ENCODE peak calls at places on chromosomes 11 and 22, in six cellular contexts. One of them, this sample, is unnamed.

GRCh38 chr11:77046060-77046501 is 11.9 kb downstream of the B3GNT6 start:
- DNase-seq in H9: peak
- DNase-seq in testis: peak
- DNase-seq in lung: peak
- DNase-seq in AG10803: no peak
- DNase-seq in HFF-Myc: no peak
- DNase-seq in this sample: peak

GRCh38 chr11:76322593-76323341 is 58.2 kb downstream of the THAP12 start:
- DNase-seq in lung: no peak
- DNase-seq in testis: no peak
- DNase-seq in AG10803: no peak
- DNase-seq in HFF-Myc: no peak
- DNase-seq in H9: no peak
- DNase-seq in this sample: no peak

GRCh38 chr11:34468209-34468841 is 29.6 kb downstream of the CAT start:
- DNase-seq in lung: no peak
- DNase-seq in AG10803: peak
- DNase-seq in testis: peak
- DNase-seq in HFF-Myc: peak
- DNase-seq in H9: peak
- DNase-seq in this sample: peak

GRCh38 chr22:49207008-49207775 is 620.5 kb downstream of the BRD1 start:
- DNase-seq in testis: no peak
- DNase-seq in H9: peak
- DNase-seq in lung: no peak
- DNase-seq in AG10803: no peak
- DNase-seq in HFF-Myc: no peak
- DNase-seq in this sample: no peak

GRCh38 chr11:102920118-102920684 is 35.3 kb downstream of the MMP13 start:
- DNase-seq in AG10803: peak
- DNase-seq in H9: no peak
- DNase-seq in HFF-Myc: no peak
- DNase-seq in testis: no peak
- DNase-seq in lung: no peak
- DNase-seq in this sample: peak

GRCh38 chr11:65479184-65480145 is 19.4 kb upstream of the MALAT1 start:
- DNase-seq in H9: peak
- DNase-seq in HFF-Myc: no peak
- DNase-seq in AG10803: peak
- DNase-seq in lung: no peak
- DNase-seq in testis: peak
- DNase-seq in this sample: no peak

GRCh38 chr11:130576146-130576545 is 127.7 kb downstream of the ADAMTS15 start:
- DNase-seq in H9: no peak
- DNase-seq in lung: no peak
- DNase-seq in AG10803: no peak
- DNase-seq in HFF-Myc: no peak
- DNase-seq in testis: no peak
- DNase-seq in this sample: no peak

GRCh38 chr22:47090591-47091240 is 328.3 kb downstream of the TBC1D22A start:
- DNase-seq in AG10803: peak
- DNase-seq in lung: no peak
- DNase-seq in HFF-Myc: no peak
- DNase-seq in testis: peak
- DNase-seq in H9: peak
- DNase-seq in this sample: peak

GRCh38 chr11:1151366-1152315 is 6.1 kb upstream of the MUC5AC start:
- DNase-seq in testis: peak
- DNase-seq in lung: no peak
- DNase-seq in H9: peak
- DNase-seq in HFF-Myc: no peak
- DNase-seq in AG10803: no peak
- DNase-seq in this sample: no peak

GRCh38 chr11:19345848-19346681 is 105.3 kb upstream of the E2F8 start:
- DNase-seq in H9: no peak
- DNase-seq in testis: no peak
- DNase-seq in AG10803: no peak
- DNase-seq in lung: no peak
- DNase-seq in HFF-Myc: no peak
- DNase-seq in this sample: no peak

GRCh38 chr11:494761-495536 is 12.1 kb downstream of the RNH1 start:
- DNase-seq in lung: no peak
- DNase-seq in AG10803: no peak
- DNase-seq in H9: no peak
- DNase-seq in testis: no peak
- DNase-seq in HFF-Myc: no peak
- DNase-seq in this sample: no peak

GRCh38 chr11:118152552-118153471 is at the start of gene SCN4B:
- DNase-seq in H9: peak
- DNase-seq in lung: peak
- DNase-seq in HFF-Myc: no peak
- DNase-seq in AG10803: peak
- DNase-seq in testis: peak
- DNase-seq in this sample: no peak

GRCh38 chr11:44709281-44709562 is 17.5 kb upstream of the TSPAN18 start:
- DNase-seq in HFF-Myc: no peak
- DNase-seq in testis: no peak
- DNase-seq in AG10803: peak
- DNase-seq in lung: no peak
- DNase-seq in H9: no peak
- DNase-seq in this sample: no peak

GRCh38 chr22:38967451-38968450 is 10.3 kb downstream of the APOBEC3A start:
- DNase-seq in H9: no peak
- DNase-seq in HFF-Myc: no peak
- DNase-seq in testis: no peak
- DNase-seq in AG10803: no peak
- DNase-seq in lung: peak
- DNase-seq in this sample: no peak

GRCh38 chr22:17368727-17369552 is at the start of gene CECR2:
- DNase-seq in testis: peak
- DNase-seq in H9: peak
- DNase-seq in lung: peak
- DNase-seq in AG10803: no peak
- DNase-seq in HFF-Myc: no peak
- DNase-seq in this sample: no peak

GRCh38 chr11:17734418-17734911 is at the start of gene KCNC1:
- DNase-seq in lung: no peak
- DNase-seq in H9: peak
- DNase-seq in testis: peak
- DNase-seq in AG10803: peak
- DNase-seq in HFF-Myc: no peak
- DNase-seq in this sample: no peak

GRCh38 chr22:39607093-39607492 is 36.5 kb downstream of the CACNA1I start:
- DNase-seq in H9: no peak
- DNase-seq in lung: no peak
- DNase-seq in testis: no peak
- DNase-seq in AG10803: no peak
- DNase-seq in HFF-Myc: no peak
- DNase-seq in this sample: no peak

GRCh38 chr11:115017529-115017928 is 339.2 kb downstream of the NXPE2 start:
- DNase-seq in H9: no peak
- DNase-seq in testis: no peak
- DNase-seq in HFF-Myc: no peak
- DNase-seq in AG10803: no peak
- DNase-seq in lung: no peak
- DNase-seq in this sample: no peak

GRCh38 chr11:119759324-119759723 is 30.3 kb upstream of the NECTIN1 start:
- DNase-seq in H9: no peak
- DNase-seq in testis: no peak
- DNase-seq in lung: no peak
- DNase-seq in HFF-Myc: peak
- DNase-seq in AG10803: peak
- DNase-seq in this sample: peak

GRCh38 chr22:42961815-42962214 is 53.1 kb downstream of the PACSIN2 start:
- DNase-seq in HFF-Myc: no peak
- DNase-seq in lung: no peak
- DNase-seq in H9: no peak
- DNase-seq in AG10803: peak
- DNase-seq in testis: no peak
- DNase-seq in this sample: no peak

GRCh38 chr22:50459443-50460140 is 15.2 kb downstream of the SBF1 start:
- DNase-seq in HFF-Myc: no peak
- DNase-seq in AG10803: no peak
- DNase-seq in lung: no peak
- DNase-seq in H9: no peak
- DNase-seq in testis: no peak
- DNase-seq in this sample: no peak

GRCh38 chr11:15346907-15347306 is 232.2 kb downstream of the INSC start:
- DNase-seq in HFF-Myc: no peak
- DNase-seq in testis: no peak
- DNase-seq in AG10803: no peak
- DNase-seq in H9: no peak
- DNase-seq in lung: no peak
- DNase-seq in this sample: no peak

GRCh38 chr11:12164061-12165014 is 53.9 kb downstream of the MICAL2 start:
- DNase-seq in H9: no peak
- DNase-seq in testis: peak
- DNase-seq in AG10803: peak
- DNase-seq in HFF-Myc: peak
- DNase-seq in lung: no peak
- DNase-seq in this sample: peak

GRCh38 chr11:57322881-57323467 is 1.8 kb downstream of the TNKS1BP1 start:
- DNase-seq in testis: no peak
- DNase-seq in lung: no peak
- DNase-seq in H9: no peak
- DNase-seq in AG10803: no peak
- DNase-seq in HFF-Myc: no peak
- DNase-seq in this sample: no peak

GRCh38 chr11:19978668-19979518 is 181.4 kb downstream of the DBX1 start:
- DNase-seq in H9: no peak
- DNase-seq in lung: peak
- DNase-seq in testis: no peak
- DNase-seq in AG10803: peak
- DNase-seq in HFF-Myc: no peak
- DNase-seq in this sample: peak

DNA sequence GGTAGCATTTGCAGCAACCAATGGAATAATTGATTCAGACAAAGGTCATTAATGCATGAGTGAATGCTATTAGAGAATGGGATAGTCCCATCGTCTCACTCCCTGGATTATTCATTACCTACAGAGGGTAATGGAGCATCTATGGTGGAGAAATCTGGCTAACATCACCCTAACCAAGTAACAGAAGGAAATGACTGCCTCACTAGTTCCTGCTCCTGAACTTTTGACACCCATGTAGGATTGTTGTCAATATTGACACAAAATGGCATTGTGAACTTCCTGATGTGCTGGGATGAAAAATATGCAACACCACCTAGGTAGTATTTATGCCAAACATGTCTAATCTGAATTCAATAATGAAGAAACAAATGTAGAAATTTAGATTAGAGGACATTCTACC is 44.0 kb upstream of the KIRREL3 start:
- DNase-seq in AG10803: no peak
- DNase-seq in H9: no peak
- DNase-seq in lung: no peak
- DNase-seq in HFF-Myc: no peak
- DNase-seq in testis: no peak
- DNase-seq in this sample: no peak
- TF ChIP-seq CTCF in AG10803: no peak
- TF ChIP-seq CTCF in H9: no peak
- TF ChIP-seq CTCF in lung: no peak
- TF ChIP-seq CTCF in HFF-Myc: no peak
- TF ChIP-seq CTCF in testis: no peak
- TF ChIP-seq CTCF in this sample: no peak

DNA sequence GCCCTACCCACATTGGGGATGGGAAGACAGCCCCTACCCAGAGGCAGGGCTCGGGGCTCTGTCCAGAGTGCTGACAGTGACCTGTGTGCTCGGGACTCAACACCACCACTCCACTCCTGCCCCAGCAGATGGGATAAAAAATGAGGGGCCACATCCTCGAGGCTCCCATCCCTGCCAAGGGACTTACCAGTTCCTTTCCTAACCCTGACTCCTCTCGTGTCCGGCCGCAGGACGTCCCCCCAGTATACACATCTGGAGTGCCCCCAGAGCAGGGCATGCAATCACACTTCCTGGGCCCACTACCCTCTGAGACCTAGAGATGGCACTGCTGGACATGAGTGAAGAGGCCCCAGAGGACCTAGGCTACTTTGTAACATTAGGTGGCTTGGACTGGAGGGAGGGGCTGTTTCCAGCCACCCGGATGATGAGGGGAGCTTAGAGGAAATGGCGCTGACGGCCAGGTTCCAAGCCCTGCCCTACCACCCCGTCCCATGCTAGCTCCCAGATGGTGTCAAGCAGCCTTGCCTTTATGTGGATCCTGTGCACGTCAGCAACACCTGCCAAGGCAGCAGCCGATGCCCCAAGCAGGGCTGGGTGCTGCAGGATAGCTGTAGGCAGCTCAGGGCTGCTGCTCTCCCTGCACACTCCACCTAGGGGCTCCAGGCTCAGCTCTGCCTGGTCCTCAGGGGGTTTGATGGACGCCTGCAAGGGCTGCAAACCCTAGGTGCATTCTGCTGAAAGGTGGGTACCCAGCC is 86.6 kb downstream of the DGCR2 start:
- DNase-seq in H9: peak
- DNase-seq in AG10803: no peak
- DNase-seq in HFF-Myc: no peak
- DNase-seq in testis: no peak
- DNase-seq in lung: no peak
- DNase-seq in this sample: no peak
- TF ChIP-seq CTCF in H9: peak
- TF ChIP-seq CTCF in AG10803: peak
- TF ChIP-seq CTCF in HFF-Myc: peak
- TF ChIP-seq CTCF in testis: no peak
- TF ChIP-seq CTCF in lung: no peak
- TF ChIP-seq CTCF in this sample: no peak

DNA sequence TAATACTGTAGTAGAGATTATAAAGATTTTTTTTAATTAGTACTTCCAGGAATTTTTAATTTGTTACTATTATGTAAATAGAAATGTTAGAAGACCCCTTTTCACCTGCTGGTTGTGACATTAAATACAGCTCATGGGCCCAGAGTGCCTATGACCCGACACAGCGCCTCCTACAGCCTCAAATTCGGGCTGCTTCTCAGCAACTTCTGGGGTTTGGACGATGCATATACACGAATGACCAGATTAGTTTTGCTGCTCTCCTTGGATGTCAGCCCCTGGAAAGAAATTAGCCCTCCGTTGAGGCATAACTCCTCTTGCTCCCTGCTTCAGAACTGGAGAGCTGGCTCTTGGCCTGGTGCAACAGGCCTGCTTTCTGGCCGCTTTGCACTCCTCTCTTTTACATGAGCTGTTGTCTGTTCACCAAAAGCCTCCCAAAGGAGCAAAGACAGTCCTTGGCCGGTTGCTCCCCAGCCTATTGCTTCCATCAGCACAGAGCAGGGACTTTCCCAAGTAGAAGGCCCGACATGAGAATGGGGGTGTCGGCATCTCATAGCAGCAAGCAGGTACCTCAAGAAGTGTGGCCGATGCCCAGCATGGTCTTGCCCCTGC is 3.3 kb downstream of the TECTA start:
- DNase-seq in testis: peak
- DNase-seq in AG10803: no peak
- DNase-seq in HFF-Myc: no peak
- DNase-seq in lung: no peak
- DNase-seq in H9: peak
- DNase-seq in this sample: no peak
- TF ChIP-seq CTCF in testis: no peak
- TF ChIP-seq CTCF in AG10803: no peak
- TF ChIP-seq CTCF in HFF-Myc: peak
- TF ChIP-seq CTCF in lung: no peak
- TF ChIP-seq CTCF in H9: peak
- TF ChIP-seq CTCF in this sample: no peak

GRCh38 chr11:14041040-14041439 is 78.5 kb downstream of the SPON1 start:
- DNase-seq in AG10803: no peak
- DNase-seq in lung: no peak
- DNase-seq in H9: no peak
- DNase-seq in HFF-Myc: no peak
- DNase-seq in testis: no peak
- DNase-seq in this sample: no peak
- TF ChIP-seq CTCF in AG10803: peak
- TF ChIP-seq CTCF in lung: no peak
- TF ChIP-seq CTCF in H9: peak
- TF ChIP-seq CTCF in HFF-Myc: peak
- TF ChIP-seq CTCF in testis: no peak
- TF ChIP-seq CTCF in this sample: no peak